ENCODE peak calls at places on chromosomes 5 and 9, in six cellular contexts. One of them, this sample, is unnamed.

GRCh38 chr5:93359296-93359957 is 221.6 kb downstream of the NR2F1-AS1 start:
- DNase-seq in A549: no peak
- DNase-seq in stomach: no peak
- DNase-seq in ovary: no peak
- DNase-seq in suprapubic skin: no peak
- DNase-seq in K562: no peak
- DNase-seq in this sample: no peak

GRCh38 chr5:150783422-150783928 is 4.9 kb downstream of the SMIM3 start:
- DNase-seq in A549: no peak
- DNase-seq in stomach: peak; percentile 54
- DNase-seq in ovary: peak; percentile 50
- DNase-seq in suprapubic skin: no peak
- DNase-seq in K562: no peak
- DNase-seq in this sample: no peak

GRCh38 chr9:112032733-112033132 is 136.1 kb downstream of the UGCG start:
- DNase-seq in A549: no peak
- DNase-seq in stomach: no peak
- DNase-seq in ovary: no peak
- DNase-seq in suprapubic skin: no peak
- DNase-seq in K562: no peak
- DNase-seq in this sample: no peak

GRCh38 chr5:163529698-163530097 is 24.3 kb downstream of the MAT2B start:
- DNase-seq in A549: no peak
- DNase-seq in stomach: no peak
- DNase-seq in ovary: peak; percentile 56
- DNase-seq in suprapubic skin: no peak
- DNase-seq in K562: no peak
- DNase-seq in this sample: no peak

GRCh38 chr5:2259494-2260107 is 376.9 kb upstream of the IRX4 start:
- DNase-seq in A549: no peak
- DNase-seq in stomach: no peak
- DNase-seq in ovary: no peak
- DNase-seq in suprapubic skin: no peak
- DNase-seq in K562: no peak
- DNase-seq in this sample: no peak

GRCh38 chr5:118070041-118070440 is 918.3 kb downstream of the DTWD2 start:
- DNase-seq in A549: no peak
- DNase-seq in stomach: no peak
- DNase-seq in ovary: no peak
- DNase-seq in suprapubic skin: no peak
- DNase-seq in K562: no peak
- DNase-seq in this sample: no peak

GRCh38 chr5:149062371-149063016 is 368 bp downstream of the SH3TC2 start:
- DNase-seq in A549: peak; percentile 34
- DNase-seq in stomach: no peak
- DNase-seq in ovary: no peak
- DNase-seq in suprapubic skin: no peak
- DNase-seq in K562: peak; percentile 30
- DNase-seq in this sample: no peak

GRCh38 chr9:12861035-12861434 is 86.2 kb downstream of the LURAP1L start:
- DNase-seq in A549: no peak
- DNase-seq in stomach: peak; percentile 34
- DNase-seq in ovary: no peak
- DNase-seq in suprapubic skin: no peak
- DNase-seq in K562: no peak
- DNase-seq in this sample: no peak

GRCh38 chr5:107321906-107322305 is 348.8 kb downstream of the EFNA5 start:
- DNase-seq in A549: no peak
- DNase-seq in stomach: no peak
- DNase-seq in ovary: no peak
- DNase-seq in suprapubic skin: no peak
- DNase-seq in K562: no peak
- DNase-seq in this sample: no peak

GRCh38 chr5:400282-401215 is 42.4 kb upstream of the EXOC3 start:
- DNase-seq in A549: no peak
- DNase-seq in stomach: no peak
- DNase-seq in ovary: peak; percentile 45
- DNase-seq in suprapubic skin: peak; percentile 63
- DNase-seq in K562: no peak
- DNase-seq in this sample: no peak
- H3K4me3 ChIP-seq in A549: no peak overlapping the region
- H3K4me3 ChIP-seq in stomach: peak overlapping the region; percentile 25
- H3K4me3 ChIP-seq in ovary: no peak overlapping the region
- H3K4me3 ChIP-seq in suprapubic skin: peak overlapping the region; percentile 26
- H3K4me3 ChIP-seq in K562: no peak overlapping the region
- H3K4me3 ChIP-seq in this sample: no peak overlapping the region

GRCh38 chr5:14417232-14417730 is 164.3 kb upstream of the OTULINL start:
- DNase-seq in A549: no peak
- DNase-seq in stomach: no peak
- DNase-seq in ovary: peak; percentile 40
- DNase-seq in suprapubic skin: no peak
- DNase-seq in K562: no peak
- DNase-seq in this sample: no peak
- TF ChIP-seq EP300 in A549: no peak
- TF ChIP-seq EP300 in stomach: no peak
- TF ChIP-seq EP300 in ovary: no peak
- TF ChIP-seq EP300 in suprapubic skin: no peak
- TF ChIP-seq EP300 in K562: no peak
- TF ChIP-seq EP300 in this sample: no peak

GRCh38 chr5:119396265-119396664 is 40.4 kb downstream of the TNFAIP8 start:
- DNase-seq in A549: no peak
- DNase-seq in stomach: no peak
- DNase-seq in ovary: no peak
- DNase-seq in suprapubic skin: no peak
- DNase-seq in K562: peak; percentile 15
- DNase-seq in this sample: no peak
- TF ChIP-seq POLR2A in A549: no peak
- TF ChIP-seq POLR2A in stomach: no peak
- TF ChIP-seq POLR2A in ovary: no peak
- TF ChIP-seq POLR2A in suprapubic skin: no peak
- TF ChIP-seq POLR2A in K562: no peak
- TF ChIP-seq POLR2A in this sample: no peak

DNA sequence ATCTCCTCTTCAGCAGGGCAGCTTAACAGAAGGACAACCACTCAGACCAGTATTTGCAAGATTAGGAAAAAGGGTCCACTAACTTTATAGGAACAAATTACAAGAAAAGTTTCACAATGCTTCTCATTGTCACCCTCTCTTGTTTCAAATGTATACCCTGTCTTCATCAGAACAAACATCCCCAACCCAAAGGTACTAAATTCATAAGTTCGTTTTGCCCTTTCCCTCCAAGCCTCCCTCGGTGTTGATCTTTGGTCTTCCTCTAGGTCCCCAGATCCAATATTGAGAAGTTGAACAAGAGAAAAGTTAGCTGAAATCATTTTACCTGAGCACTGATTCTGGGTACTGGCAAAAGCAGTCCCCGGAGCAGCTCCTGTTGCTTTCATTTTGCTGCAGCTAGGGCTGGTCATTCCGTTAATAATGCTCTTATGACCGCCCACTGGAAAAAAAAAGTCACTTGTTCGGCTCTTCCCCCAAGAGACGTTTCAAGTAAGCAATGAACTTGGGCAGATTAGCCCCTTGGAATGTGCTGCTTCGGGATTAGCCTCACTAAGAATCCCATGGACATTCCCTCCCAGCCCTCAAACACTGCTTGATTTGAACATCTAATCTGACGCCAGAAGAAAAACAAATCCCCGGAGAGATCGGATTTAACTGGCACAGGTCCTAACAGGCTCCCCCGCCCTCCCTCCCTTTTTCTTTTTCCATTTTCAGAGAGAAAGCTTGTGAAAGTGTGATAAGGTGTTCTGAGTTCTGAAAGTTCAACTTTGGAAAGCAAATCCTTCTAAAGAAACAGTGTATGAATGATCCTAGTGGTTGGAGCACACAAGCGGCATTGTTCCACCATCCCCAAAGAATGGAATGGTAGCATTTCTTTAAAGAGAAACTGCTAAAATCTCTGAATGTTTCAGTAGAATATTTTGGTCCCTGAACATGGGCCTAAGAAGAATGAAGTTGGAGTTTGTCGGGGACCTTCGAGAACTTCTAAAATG is 252.5 kb downstream of the TRPM3 start:
- DNase-seq in A549: no peak
- DNase-seq in stomach: peak; percentile 25
- DNase-seq in ovary: peak; percentile 17
- DNase-seq in suprapubic skin: no peak
- DNase-seq in K562: no peak
- DNase-seq in this sample: no peak
- H3K4me3 ChIP-seq in A549: no peak overlapping the region
- H3K4me3 ChIP-seq in stomach: peak overlapping the region; percentile 37
- H3K4me3 ChIP-seq in ovary: peak overlapping the region; percentile 35
- H3K4me3 ChIP-seq in suprapubic skin: peak overlapping the region; percentile 35
- H3K4me3 ChIP-seq in K562: no peak overlapping the region
- H3K4me3 ChIP-seq in this sample: peak overlapping the region; percentile 54